ENCODE peak calls at places on chromosome 1, in five cellular contexts. U is IMR-90, P is amniotic stem cell, Z is astrocyte of the spinal cord, W is NCI-H774. J is an unnamed sample.

GRCh38 chr1:203368624-203369451 is 17.9 kb upstream of the FMOD start:
- DNase-seq in U (peak), P (peak), Z (no peak), W (no peak), J (peak)

GRCh38 chr1:212488436-212489283 is 55.9 kb downstream of the NENF start:
- DNase-seq in U (peak), P (no peak), Z (peak), W (peak), J (peak)

GRCh38 chr1:211247921-211248320 is 11.2 kb upstream of the RCOR3 start:
- DNase-seq in U (no peak), P (no peak), Z (no peak), W (no peak), J (peak)

GRCh38 chr1:22349302-22350043 is 102.2 kb upstream of the ZBTB40 start:
- DNase-seq in U (no peak), P (no peak), Z (no peak), W (no peak), J (no peak)

GRCh38 chr1:179881642-179882252 is 338 bp upstream of the TOR1AIP1 start:
- DNase-seq in U (peak), P (peak), Z (peak), W (no peak), J (peak)

GRCh38 chr1:226980122-226980551 is 40.0 kb downstream of the COQ8A start:
- DNase-seq in U (no peak), P (no peak), Z (no peak), W (no peak), J (no peak)

GRCh38 chr1:111598534-111598933 is 21.1 kb upstream of the RAP1A start:
- DNase-seq in U (no peak), P (no peak), Z (no peak), W (no peak), J (no peak)

GRCh38 chr1:109906160-109906838 is 4.3 kb upstream of the CSF1 start:
- DNase-seq in U (no peak), P (no peak), Z (no peak), W (no peak), J (no peak)

GRCh38 chr1:225882699-225883615 is 777 bp upstream of the TMEM63A start:
- DNase-seq in U (peak), P (no peak), Z (peak), W (peak), J (no peak)